ENCODE peak calls at places on chromosomes 1 and 21, in ten cellular contexts. H is posterior cingulate gyrus; S is NCI-H1092 treated with DMSO at 0.1 percent for 48 hours; D is ELR; Z is central memory CD4-positive, alpha-beta T cell; T is SK-MEL-5; Q is nephron progenitor cell; P is astrocyte of the spinal cord; M is kidney tubule cell; N is A549. C is an unnamed sample.

GRCh38 chr1:178006043-178006442 is 36.2 kb upstream of the SEC16B start:
- DNase-seq in H (no peak), S (no peak), D (no peak), Z (no peak), T (no peak), Q (no peak), P (no peak), M (no peak), N (no peak), C (no peak)

GRCh38 chr1:201011616-201012015 is 11.9 kb downstream of the KIF21B start:
- DNase-seq in H (no peak), S (peak), D (no peak), Z (no peak), T (no peak), Q (no peak), P (no peak), M (no peak), N (no peak), C (no peak)

GRCh38 chr21:45866473-45867010 is 115.0 kb upstream of the COL6A1 start:
- DNase-seq in H (no peak), S (no peak), D (no peak), Z (no peak), T (no peak), Q (no peak), P (no peak), M (no peak), N (no peak), C (no peak)

GRCh38 chr1:21872445-21873079 is 60.5 kb downstream of the LDLRAD2 start:
- DNase-seq in H (no peak), S (peak), D (no peak), Z (no peak), T (no peak), Q (no peak), P (no peak), M (no peak), N (no peak), C (no peak)

GRCh38 chr1:22903113-22903512 is 69.6 kb downstream of the LACTBL1 start:
- DNase-seq in H (no peak), S (no peak), D (peak), Z (no peak), T (no peak), Q (no peak), P (peak), M (peak), N (no peak), C (peak)

GRCh38 chr21:28884481-28884880 is 108.2 kb downstream of the LTN1 start:
- DNase-seq in H (no peak), S (peak), D (peak), Z (no peak), T (no peak), Q (no peak), P (no peak), M (peak), N (no peak), C (no peak)

GRCh38 chr1:170938281-170938680 is 2.9 kb downstream of the MROH9 start:
- DNase-seq in H (no peak), S (no peak), D (no peak), Z (no peak), T (no peak), Q (no peak), P (no peak), M (no peak), N (no peak), C (no peak)

GRCh38 chr1:70093250-70093975 is 112.0 kb downstream of the LRRC40 start:
- DNase-seq in H (no peak), S (no peak), D (no peak), Z (no peak), T (no peak), Q (no peak), P (no peak), M (no peak), N (no peak), C (no peak)

GRCh38 chr1:211775208-211775607 is 55.4 kb downstream of the LPGAT1 start:
- DNase-seq in H (no peak), S (no peak), D (no peak), Z (no peak), T (no peak), Q (no peak), P (no peak), M (no peak), N (no peak), C (no peak)

GRCh38 chr1:2949966-2950925 is 71.0 kb upstream of the ACTRT2 start:
- DNase-seq in H (peak), S (no peak), D (no peak), Z (no peak), T (no peak), Q (no peak), P (no peak), M (no peak), N (no peak), C (no peak)

GRCh38 chr1:154730986-154731489 is 123.1 kb upstream of the ADAR start:
- DNase-seq in H (no peak), S (no peak), D (no peak), Z (no peak), T (no peak), Q (no peak), P (peak), M (peak), N (no peak), C (peak)

GRCh38 chr1:147752531-147752930 is 7.9 kb downstream of the GJA5 start:
- DNase-seq in H (no peak), S (no peak), D (no peak), Z (no peak), T (no peak), Q (no peak), P (no peak), M (no peak), N (no peak), C (no peak)

GRCh38 chr1:156870734-156871133 is 10.1 kb downstream of the NTRK1 start:
- DNase-seq in H (no peak), S (no peak), D (peak), Z (no peak), T (no peak), Q (no peak), P (peak), M (peak), N (peak), C (peak)

GRCh38 chr1:88802950-88803349 is 88.4 kb downstream of the GTF2B start:
- DNase-seq in H (no peak), S (no peak), D (peak), Z (no peak), T (no peak), Q (no peak), P (peak), M (peak), N (no peak), C (peak)

GRCh38 chr1:205502992-205503391 is 1.5 kb upstream of the CDK18 start:
- DNase-seq in H (no peak), S (no peak), D (no peak), Z (no peak), T (no peak), Q (no peak), P (no peak), M (no peak), N (no peak), C (no peak)

GRCh38 chr1:220485791-220486190 is 42.1 kb upstream of the MARK1 start:
- DNase-seq in H (no peak), S (no peak), D (no peak), Z (no peak), T (no peak), Q (no peak), P (no peak), M (no peak), N (no peak), C (no peak)

GRCh38 chr1:18941221-18942141 is 15.0 kb downstream of the IFFO2 start:
- DNase-seq in H (peak), S (no peak), D (no peak), Z (no peak), T (peak), Q (no peak), P (peak), M (no peak), N (peak), C (peak)

GRCh38 chr1:31714442-31715096 is 10.8 kb upstream of the COL16A1 start:
- DNase-seq in H (no peak), S (peak), D (peak), Z (no peak), T (peak), Q (peak), P (peak), M (peak), N (peak), C (peak)

GRCh38 chr21:38048241-38048640 is 132.0 kb upstream of the KCNJ6 start:
- DNase-seq in H (no peak), S (peak), D (no peak), Z (no peak), T (no peak), Q (no peak), P (no peak), M (no peak), N (no peak), C (no peak)

GRCh38 chr1:234559152-234559916 is 50.6 kb downstream of the IRF2BP2 start:
- DNase-seq in H (no peak), S (peak), D (no peak), Z (no peak), T (no peak), Q (no peak), P (no peak), M (no peak), N (no peak), C (no peak)

GRCh38 chr21:42974832-42975820 is 764 bp downstream of the PKNOX1 start:
- DNase-seq in H (no peak), S (peak), D (peak), Z (peak), T (peak), Q (no peak), P (peak), M (peak), N (peak), C (peak)

GRCh38 chr1:41802532-41803501 is 115.9 kb downstream of the HIVEP3 start:
- DNase-seq in H (no peak), S (no peak), D (no peak), Z (peak), T (no peak), Q (no peak), P (no peak), M (no peak), N (no peak), C (no peak)

GRCh38 chr1:166379447-166379846 is 212.6 kb upstream of the FAM78B start:
- DNase-seq in H (no peak), S (no peak), D (no peak), Z (no peak), T (no peak), Q (no peak), P (no peak), M (peak), N (peak), C (peak)

GRCh38 chr1:10665930-10666850 is 130.3 kb downstream of the CASZ1 start:
- DNase-seq in H (no peak), S (no peak), D (no peak), Z (no peak), T (no peak), Q (no peak), P (no peak), M (peak), N (no peak), C (no peak)

GRCh38 chr1:6057170-6057569 is 11.5 kb downstream of the KCNAB2 start:
- DNase-seq in H (no peak), S (no peak), D (no peak), Z (no peak), T (no peak), Q (no peak), P (no peak), M (no peak), N (no peak), C (no peak)

GRCh38 chr21:26194811-26195251 is 24.3 kb upstream of the APP start:
- DNase-seq in H (no peak), S (no peak), D (peak), Z (no peak), T (no peak), Q (no peak), P (no peak), M (peak), N (no peak), C (no peak)

GRCh38 chr1:27689423-27690173 is 17.6 kb upstream of the IFI6 start:
- DNase-seq in H (no peak), S (no peak), D (peak), Z (no peak), T (no peak), Q (no peak), P (peak), M (peak), N (no peak), C (no peak)

C was measured in Daoy.